ENCODE peak calls at places on chromosomes 1 and 21, in nine cellular contexts. N is K562, X is heart right ventricle, S is HCT116, A is MCF 10A, C is spleen, G is WTC11, T is heart left ventricle, P is mesothelial cell of epicardium. J is an unnamed sample.

GRCh38 chr21:44052071-44052829 is 40.1 kb downstream of the TRAPPC10 start:
- DNase-seq in N (no peak), X (no peak), S (no peak), A (no peak), C (no peak), G (no peak), T (no peak), P (no peak), J (peak)

GRCh38 chr1:50983403-50983802 is 13.4 kb downstream of the CDKN2C start:
- DNase-seq in N (no peak), X (no peak), S (no peak), A (no peak), C (no peak), G (no peak), T (no peak), P (no peak), J (no peak)

GRCh38 chr21:20639026-20639425 is 359.2 kb upstream of the NCAM2 start:
- DNase-seq in N (no peak), X (no peak), S (no peak), A (peak), C (no peak), G (no peak), T (no peak), P (no peak), J (no peak)

GRCh38 chr1:20359451-20360330 is 69.0 kb downstream of the VWA5B1 start:
- DNase-seq in N (no peak), X (no peak), S (peak), A (no peak), C (no peak), G (no peak), T (peak), P (no peak), J (no peak)

GRCh38 chr1:66519988-66520387 is 14.0 kb upstream of the SGIP1 start:
- DNase-seq in N (no peak), X (no peak), S (no peak), A (no peak), C (no peak), G (no peak), T (no peak), P (no peak), J (no peak)

GRCh38 chr1:96340688-96341087 is 380.9 kb upstream of the PTBP2 start:
- DNase-seq in N (no peak), X (no peak), S (no peak), A (no peak), C (no peak), G (no peak), T (no peak), P (no peak), J (no peak)

GRCh38 chr1:155086182-155086741 is 7.6 kb downstream of the EFNA3 start:
- DNase-seq in N (peak), X (peak), S (no peak), A (peak), C (peak), G (peak), T (peak), P (peak), J (peak)

GRCh38 chr1:21956720-21957552 is 19.8 kb upstream of the HSPG2 start:
- DNase-seq in N (peak), X (peak), S (no peak), A (peak), C (no peak), G (no peak), T (peak), P (no peak), J (peak)

J was measured in left lung.